ENCODE peak calls at places on chromosomes 2 and 18, in four cellular contexts. W is fibroblast of lung, G is H7, O is GM06990. P is an unnamed sample.

GRCh38 chr2:13009027-13009426 is 292.3 kb downstream of the TRIB2 start:
- DNase-seq in W (peak; percentile 49), G (no peak), O (no peak), P (no peak)

GRCh38 chr2:119574108-119574815 is 30.0 kb downstream of the CFAP221 start:
- DNase-seq in W (no peak), G (no peak), O (peak; percentile 17), P (no peak)

GRCh38 chr2:24809316-24810007 is 16.2 kb downstream of the CENPO start:
- DNase-seq in W (no peak), G (no peak), O (no peak), P (no peak)

GRCh38 chr2:31297751-31298150 is 63.8 kb downstream of the EHD3 start:
- DNase-seq in W (peak; percentile 48), G (no peak), O (no peak), P (no peak)

GRCh38 chr2:43818761-43819160 is 19.9 kb downstream of the ABCG5 start:
- DNase-seq in W (peak; percentile 58), G (no peak), O (no peak), P (no peak)

GRCh38 chr2:132416080-132416911 is at the start of gene GPR39:
- DNase-seq in W (peak; percentile 99), G (peak; percentile 83), O (no peak), P (peak; percentile 63)

GRCh38 chr2:134919360-134920210 is 963 bp downstream of the CCNT2 start:
- DNase-seq in W (peak; percentile 23), G (peak; percentile 22), O (no peak), P (no peak)

GRCh38 chr2:3476386-3477033 is 42.8 kb downstream of the ADI1 start:
- DNase-seq in W (peak; percentile 33), G (no peak), O (no peak), P (no peak)

GRCh38 chr18:54240629-54241107 is 16.2 kb upstream of the MBD2 start:
- DNase-seq in W (no peak), G (no peak), O (no peak), P (peak; percentile 33)

GRCh38 chr2:111995148-111995547 is 59.9 kb upstream of the TMEM87B start:
- DNase-seq in W (no peak), G (no peak), O (no peak), P (no peak)

GRCh38 chr2:182559623-182560022 is 132.8 kb upstream of the PDE1A start:
- DNase-seq in W (peak; percentile 33), G (no peak), O (no peak), P (no peak)

GRCh38 chr2:67974564-67975430 is 88.0 kb downstream of the C1D start:
- DNase-seq in W (peak; percentile 32), G (no peak), O (no peak), P (peak; percentile 23)

GRCh38 chr18:22709288-22710060 is 223.7 kb upstream of the RBBP8 start:
- DNase-seq in W (peak; percentile 80), G (no peak), O (no peak), P (no peak)

GRCh38 chr2:45826889-45827635 is 175.6 kb downstream of the PRKCE start:
- DNase-seq in W (peak; percentile 85), G (no peak), O (no peak), P (peak; percentile 86)

GRCh38 chr2:46036929-46037328 is 260.3 kb upstream of the EPAS1 start:
- DNase-seq in W (peak; percentile 100), G (no peak), O (no peak), P (no peak)

GRCh38 chr2:206011795-206012194 is 74.2 kb downstream of the INO80D start:
- DNase-seq in W (peak; percentile 10), G (no peak), O (no peak), P (no peak)

DNA sequence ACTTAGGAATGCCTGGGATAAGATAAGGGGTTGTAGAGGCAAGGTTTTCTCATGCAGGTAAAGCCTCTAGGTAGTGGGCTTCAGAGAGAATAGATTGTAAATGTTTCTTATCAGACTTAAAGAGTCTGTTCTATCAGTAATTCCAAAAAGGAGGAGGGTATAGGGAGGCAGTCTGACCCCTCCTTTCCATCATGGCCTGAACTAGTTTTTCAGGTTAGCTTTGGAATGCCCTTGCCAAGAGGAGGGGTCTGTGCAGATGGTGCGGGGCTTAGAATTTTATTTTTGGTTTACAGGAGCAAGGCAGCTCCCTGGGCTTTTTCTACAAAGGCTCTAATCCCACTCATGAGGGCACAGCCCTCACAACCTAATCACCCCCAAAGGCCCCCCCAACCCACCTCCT is 135.0 kb downstream of the B3GNT2 start:
- DNase-seq in W (no peak), G (no peak), O (no peak), P (no peak)
- H3K4me3 ChIP-seq in W (no peak overlapping the region), G (no peak overlapping the region), O (no peak overlapping the region), P (no peak overlapping the region)

GRCh38 chr2:30026091-30027055 is 105.0 kb upstream of the ALK start:
- DNase-seq in W (peak; percentile 68), G (peak; percentile 83), O (no peak), P (peak; percentile 59)

GRCh38 chr2:30024281-30024680 is 102.9 kb upstream of the ALK start:
- DNase-seq in W (no peak), G (no peak), O (no peak), P (no peak)

GRCh38 chr2:30022444-30023071 is 101.2 kb upstream of the ALK start:
- DNase-seq in W (no peak), G (no peak), O (no peak), P (no peak)
- H3K4me3 ChIP-seq in W (no peak overlapping the region), G (no peak overlapping the region), O (no peak overlapping the region), P (no peak overlapping the region)

DNA sequence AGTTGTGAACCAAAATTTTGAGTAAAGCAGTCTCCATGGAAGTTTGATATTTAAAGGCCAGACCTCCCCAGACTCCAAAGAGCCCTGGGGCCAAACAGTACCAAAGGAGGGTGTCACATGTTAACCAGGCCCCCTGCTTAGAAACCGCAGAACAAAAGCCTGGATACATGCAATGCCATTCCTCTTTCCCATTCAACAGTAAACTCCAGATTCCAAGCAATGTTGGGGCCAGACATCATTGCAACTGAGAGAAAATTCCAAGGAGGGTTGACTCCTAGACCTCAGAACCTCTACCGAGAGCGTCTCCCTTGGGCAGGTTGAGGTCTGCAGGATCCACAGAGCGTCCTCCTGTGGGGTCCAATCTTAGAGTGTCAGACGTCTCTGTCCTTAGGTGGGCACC is 404.4 kb upstream of the SYT4 start:
- DNase-seq in W (peak; percentile 8), G (no peak), O (no peak), P (no peak)
- H3K4me3 ChIP-seq in W (no peak overlapping the region), G (no peak overlapping the region), O (no peak overlapping the region), P (no peak overlapping the region)

GRCh38 chr2:72010647-72011355 is 136.9 kb downstream of the CYP26B1 start:
- DNase-seq in W (no peak), G (peak; percentile 10), O (no peak), P (no peak)
- H3K4me3 ChIP-seq in W (no peak overlapping the region), G (no peak overlapping the region), O (no peak overlapping the region), P (no peak overlapping the region)

DNA sequence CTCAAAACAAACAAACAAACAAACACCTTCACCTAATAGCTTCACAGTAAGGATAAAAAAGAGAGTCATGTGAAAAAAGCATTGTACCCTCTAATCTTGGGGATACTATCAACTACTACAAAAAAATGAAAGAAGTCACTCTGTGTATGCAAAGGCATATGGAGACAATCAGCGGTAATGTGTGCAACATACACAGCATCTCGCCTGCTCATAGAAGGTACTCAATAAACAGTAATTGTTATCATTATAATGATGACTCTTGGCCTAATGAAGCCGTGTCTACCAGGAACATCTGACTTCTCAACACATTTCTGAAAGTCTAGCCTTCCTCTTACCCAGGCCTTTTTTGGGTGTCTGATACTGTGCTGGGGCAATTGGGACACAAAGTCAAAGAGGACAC is 55.3 kb downstream of the MYCN start:
- DNase-seq in W (no peak), G (no peak), O (no peak), P (no peak)
- H3K4me3 ChIP-seq in W (no peak overlapping the region), G (no peak overlapping the region), O (no peak overlapping the region), P (no peak overlapping the region)

DNA sequence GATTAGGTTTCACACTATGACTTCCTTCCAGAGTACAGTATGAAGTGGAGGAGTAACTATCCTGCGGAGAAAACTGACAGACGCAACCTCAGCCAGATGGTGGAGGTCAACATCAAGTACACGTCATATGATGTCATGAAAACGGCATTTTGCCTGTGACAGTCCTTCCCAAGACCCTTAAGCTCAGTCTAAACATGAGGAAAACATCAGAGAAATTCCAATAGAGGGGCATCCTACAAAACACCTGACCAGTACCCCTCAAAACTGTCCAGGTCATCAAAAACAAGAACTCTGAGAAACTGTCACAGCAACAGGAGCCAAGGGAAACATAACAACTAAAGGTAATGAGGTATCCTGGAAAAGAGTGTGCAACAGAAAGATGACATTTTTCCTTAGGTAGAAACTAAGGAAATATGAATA is 1.7 kb downstream of the RNU4ATAC start:
- DNase-seq in W (peak; percentile 74), G (no peak), O (no peak), P (no peak)
- H3K4me3 ChIP-seq in W (no peak overlapping the region), G (no peak overlapping the region), O (no peak overlapping the region), P (no peak overlapping the region)

DNA sequence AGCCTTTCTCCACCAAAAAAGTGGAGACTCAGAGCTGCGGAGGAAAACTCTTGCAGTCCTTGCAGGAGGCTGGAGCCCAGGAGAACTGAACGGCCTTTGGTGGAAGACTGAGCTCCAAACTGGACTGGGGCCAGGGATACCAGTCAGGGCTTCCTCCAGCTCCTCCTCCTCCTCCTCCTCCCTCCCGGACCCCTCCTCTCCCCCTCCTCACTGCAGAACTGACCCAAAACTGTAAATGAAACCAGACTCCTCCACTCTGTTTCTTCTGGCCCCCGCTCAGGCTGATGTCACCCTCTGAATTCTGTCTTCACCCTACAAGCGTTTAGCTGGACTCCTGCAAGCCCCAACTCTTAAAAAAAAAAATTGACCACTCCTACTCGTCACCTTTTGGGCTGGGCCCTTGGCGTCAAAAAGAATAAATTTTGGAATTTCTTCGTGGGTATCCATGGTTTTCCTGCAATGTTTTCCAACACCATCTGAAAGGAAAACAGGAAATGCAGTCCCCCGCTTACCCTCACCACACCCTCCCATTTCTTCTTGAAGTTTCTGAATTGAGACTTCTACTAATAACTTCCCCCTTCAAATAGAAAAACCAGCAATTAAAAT is at the start of gene COL6A3:
- DNase-seq in W (peak; percentile 71), G (no peak), O (no peak), P (peak; percentile 82)
- H3K4me3 ChIP-seq in W (peak within 1 kb of the TSS; percentile 83), G (no peak within 1 kb of the TSS), O (no peak within 1 kb of the TSS), P (peak within 1 kb of the TSS; percentile 56)

GRCh38 chr18:5294113-5294617 is 1.4 kb downstream of the ZBTB14 start:
- DNase-seq in W (peak; percentile 5), G (peak; percentile 10), O (no peak), P (no peak)
- H3K4me3 ChIP-seq in W (peak overlapping the region; percentile 84), G (peak overlapping the region; percentile 78), O (peak overlapping the region; percentile 84), P (peak overlapping the region; percentile 77)

GRCh38 chr18:13612111-13612997 is 114.0 kb downstream of the FAM210A start:
- DNase-seq in W (no peak), G (peak; percentile 43), O (peak; percentile 83), P (no peak)
- H3K4me3 ChIP-seq in W (peak overlapping the region; percentile 33), G (no peak overlapping the region), O (peak overlapping the region; percentile 54), P (peak overlapping the region; percentile 53)

P was measured in heart left ventricle.